ENCODE peak calls at places on chromosomes 6 and 20, in six cellular contexts. One of them, this sample, is unnamed.

GRCh38 chr20:8094845-8095244 is 37.2 kb upstream of the PLCB1 start:
- DNase-seq in CD8-positive, alpha-beta T cell: no peak
- DNase-seq in effector memory CD4-positive, alpha-beta T cell: no peak
- DNase-seq in Karpas-422: no peak
- DNase-seq in RWPE1: peak
- DNase-seq in astrocyte: no peak
- DNase-seq in this sample: no peak

GRCh38 chr6:34242252-34243130 is 5.8 kb downstream of the HMGA1 start:
- DNase-seq in CD8-positive, alpha-beta T cell: no peak
- DNase-seq in effector memory CD4-positive, alpha-beta T cell: no peak
- DNase-seq in Karpas-422: no peak
- DNase-seq in RWPE1: no peak
- DNase-seq in astrocyte: no peak
- DNase-seq in this sample: no peak

GRCh38 chr6:104943781-104944180 is 13.1 kb upstream of the LIN28B start:
- DNase-seq in CD8-positive, alpha-beta T cell: no peak
- DNase-seq in effector memory CD4-positive, alpha-beta T cell: no peak
- DNase-seq in Karpas-422: peak
- DNase-seq in RWPE1: no peak
- DNase-seq in astrocyte: no peak
- DNase-seq in this sample: no peak

GRCh38 chr6:30890646-30891449 is 6.5 kb downstream of the DDR1 start:
- DNase-seq in CD8-positive, alpha-beta T cell: no peak
- DNase-seq in effector memory CD4-positive, alpha-beta T cell: no peak
- DNase-seq in Karpas-422: no peak
- DNase-seq in RWPE1: no peak
- DNase-seq in astrocyte: no peak
- DNase-seq in this sample: no peak

GRCh38 chr6:41071923-41072835 is at the start of gene OARD1:
- DNase-seq in CD8-positive, alpha-beta T cell: peak
- DNase-seq in effector memory CD4-positive, alpha-beta T cell: peak
- DNase-seq in Karpas-422: peak
- DNase-seq in RWPE1: peak
- DNase-seq in astrocyte: peak
- DNase-seq in this sample: peak

GRCh38 chr6:1135726-1136414 is 176.0 kb upstream of the FOXQ1 start:
- DNase-seq in CD8-positive, alpha-beta T cell: no peak
- DNase-seq in effector memory CD4-positive, alpha-beta T cell: no peak
- DNase-seq in Karpas-422: no peak
- DNase-seq in RWPE1: no peak
- DNase-seq in astrocyte: no peak
- DNase-seq in this sample: no peak

GRCh38 chr20:53706008-53706481 is 112.4 kb upstream of the ZNF217 start:
- DNase-seq in CD8-positive, alpha-beta T cell: no peak
- DNase-seq in effector memory CD4-positive, alpha-beta T cell: no peak
- DNase-seq in Karpas-422: no peak
- DNase-seq in RWPE1: no peak
- DNase-seq in astrocyte: peak
- DNase-seq in this sample: no peak

GRCh38 chr20:6533828-6534388 is 233.6 kb upstream of the BMP2 start:
- DNase-seq in CD8-positive, alpha-beta T cell: no peak
- DNase-seq in effector memory CD4-positive, alpha-beta T cell: no peak
- DNase-seq in Karpas-422: no peak
- DNase-seq in RWPE1: no peak
- DNase-seq in astrocyte: peak
- DNase-seq in this sample: no peak

GRCh38 chr20:63538204-63539091 is 1.3 kb upstream of the PTK6 start:
- DNase-seq in CD8-positive, alpha-beta T cell: no peak
- DNase-seq in effector memory CD4-positive, alpha-beta T cell: peak
- DNase-seq in Karpas-422: no peak
- DNase-seq in RWPE1: peak
- DNase-seq in astrocyte: no peak
- DNase-seq in this sample: peak

GRCh38 chr6:3872370-3872854 is 23.2 kb downstream of the FAM50B start:
- DNase-seq in CD8-positive, alpha-beta T cell: no peak
- DNase-seq in effector memory CD4-positive, alpha-beta T cell: no peak
- DNase-seq in Karpas-422: no peak
- DNase-seq in RWPE1: no peak
- DNase-seq in astrocyte: no peak
- DNase-seq in this sample: no peak

GRCh38 chr6:13164316-13164715 is 164.0 kb downstream of the TBC1D7 start:
- DNase-seq in CD8-positive, alpha-beta T cell: no peak
- DNase-seq in effector memory CD4-positive, alpha-beta T cell: no peak
- DNase-seq in Karpas-422: no peak
- DNase-seq in RWPE1: no peak
- DNase-seq in astrocyte: no peak
- DNase-seq in this sample: no peak

GRCh38 chr6:37862992-37863391 is 43.5 kb downstream of the ZFAND3 start:
- DNase-seq in CD8-positive, alpha-beta T cell: no peak
- DNase-seq in effector memory CD4-positive, alpha-beta T cell: no peak
- DNase-seq in Karpas-422: no peak
- DNase-seq in RWPE1: peak
- DNase-seq in astrocyte: peak
- DNase-seq in this sample: no peak
- H3K27ac ChIP-seq in CD8-positive, alpha-beta T cell: no peak
- H3K27ac ChIP-seq in effector memory CD4-positive, alpha-beta T cell: no peak
- H3K27ac ChIP-seq in Karpas-422: no peak
- H3K27ac ChIP-seq in RWPE1: no peak
- H3K27ac ChIP-seq in astrocyte: peak
- H3K27ac ChIP-seq in this sample: no peak

DNA sequence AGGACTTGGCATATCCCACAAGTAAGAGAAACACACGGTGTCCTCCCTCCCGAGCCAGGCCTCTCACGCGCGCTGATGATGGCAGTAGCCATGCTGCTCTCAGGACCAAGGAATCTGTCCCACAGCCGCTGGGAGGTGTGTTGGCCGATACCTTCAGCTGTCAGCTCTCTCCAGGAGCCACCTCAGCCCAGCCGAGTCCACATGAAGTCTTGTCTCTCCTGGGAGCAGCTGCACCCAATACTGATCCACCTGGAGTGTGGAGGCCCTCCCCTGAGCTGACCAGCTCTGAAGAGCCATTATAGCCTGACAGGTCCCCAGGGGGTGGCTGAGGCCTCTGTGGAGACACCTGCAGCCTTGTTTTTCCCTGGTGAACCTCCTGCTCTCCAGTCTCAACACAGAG is 23.8 kb upstream of the NXT1 start:
- DNase-seq in CD8-positive, alpha-beta T cell: no peak
- DNase-seq in effector memory CD4-positive, alpha-beta T cell: no peak
- DNase-seq in Karpas-422: no peak
- DNase-seq in RWPE1: no peak
- DNase-seq in astrocyte: no peak
- DNase-seq in this sample: no peak
- H3K27ac ChIP-seq in CD8-positive, alpha-beta T cell: no peak
- H3K27ac ChIP-seq in effector memory CD4-positive, alpha-beta T cell: no peak
- H3K27ac ChIP-seq in Karpas-422: no peak
- H3K27ac ChIP-seq in RWPE1: no peak
- H3K27ac ChIP-seq in astrocyte: no peak
- H3K27ac ChIP-seq in this sample: no peak

GRCh38 chr20:16562259-16562658 is 11.0 kb downstream of the KIF16B start:
- DNase-seq in CD8-positive, alpha-beta T cell: no peak
- DNase-seq in effector memory CD4-positive, alpha-beta T cell: no peak
- DNase-seq in Karpas-422: no peak
- DNase-seq in RWPE1: no peak
- DNase-seq in astrocyte: no peak
- DNase-seq in this sample: no peak

GRCh38 chr20:16560661-16561060 is 12.6 kb downstream of the KIF16B start:
- DNase-seq in CD8-positive, alpha-beta T cell: no peak
- DNase-seq in effector memory CD4-positive, alpha-beta T cell: no peak
- DNase-seq in Karpas-422: no peak
- DNase-seq in RWPE1: no peak
- DNase-seq in astrocyte: no peak
- DNase-seq in this sample: no peak

GRCh38 chr20:16556299-16556698 is 16.9 kb downstream of the KIF16B start:
- DNase-seq in CD8-positive, alpha-beta T cell: no peak
- DNase-seq in effector memory CD4-positive, alpha-beta T cell: no peak
- DNase-seq in Karpas-422: no peak
- DNase-seq in RWPE1: peak
- DNase-seq in astrocyte: no peak
- DNase-seq in this sample: no peak

GRCh38 chr20:16563066-16563806 is 10.0 kb downstream of the KIF16B start:
- DNase-seq in CD8-positive, alpha-beta T cell: no peak
- DNase-seq in effector memory CD4-positive, alpha-beta T cell: no peak
- DNase-seq in Karpas-422: no peak
- DNase-seq in RWPE1: no peak
- DNase-seq in astrocyte: no peak
- DNase-seq in this sample: no peak

DNA sequence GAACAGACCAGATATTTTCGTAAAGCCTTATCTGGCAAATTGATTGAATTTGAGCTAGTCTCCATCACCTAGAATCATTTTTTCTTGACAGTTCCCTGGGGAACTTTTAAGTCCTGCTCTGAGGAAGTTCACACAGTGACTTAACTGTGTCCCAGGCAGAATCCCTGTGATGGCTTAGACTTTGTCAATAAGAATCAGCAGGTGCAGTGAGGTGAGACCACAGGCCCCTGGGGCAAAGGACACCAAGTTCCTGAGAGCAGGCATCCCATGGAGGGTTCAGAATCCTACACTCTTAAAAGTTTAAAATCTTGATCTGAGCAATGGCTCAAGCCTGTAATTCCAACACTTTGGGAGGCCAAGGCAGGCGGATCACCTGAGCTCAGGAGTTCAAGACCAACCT is 13.0 kb downstream of the KIF16B start:
- DNase-seq in CD8-positive, alpha-beta T cell: no peak
- DNase-seq in effector memory CD4-positive, alpha-beta T cell: no peak
- DNase-seq in Karpas-422: no peak
- DNase-seq in RWPE1: no peak
- DNase-seq in astrocyte: no peak
- DNase-seq in this sample: no peak
- H3K27ac ChIP-seq in CD8-positive, alpha-beta T cell: no peak
- H3K27ac ChIP-seq in effector memory CD4-positive, alpha-beta T cell: no peak
- H3K27ac ChIP-seq in Karpas-422: no peak
- H3K27ac ChIP-seq in RWPE1: no peak
- H3K27ac ChIP-seq in astrocyte: no peak
- H3K27ac ChIP-seq in this sample: no peak

GRCh38 chr20:31566332-31566657 is 38.8 kb upstream of the ID1 start:
- DNase-seq in CD8-positive, alpha-beta T cell: no peak
- DNase-seq in effector memory CD4-positive, alpha-beta T cell: no peak
- DNase-seq in Karpas-422: no peak
- DNase-seq in RWPE1: no peak
- DNase-seq in astrocyte: no peak
- DNase-seq in this sample: no peak
- H3K27ac ChIP-seq in CD8-positive, alpha-beta T cell: no peak
- H3K27ac ChIP-seq in effector memory CD4-positive, alpha-beta T cell: no peak
- H3K27ac ChIP-seq in Karpas-422: no peak
- H3K27ac ChIP-seq in RWPE1: peak
- H3K27ac ChIP-seq in astrocyte: no peak
- H3K27ac ChIP-seq in this sample: no peak

GRCh38 chr6:124964084-124964763 is 2.0 kb downstream of the RNF217 start:
- DNase-seq in CD8-positive, alpha-beta T cell: no peak
- DNase-seq in effector memory CD4-positive, alpha-beta T cell: no peak
- DNase-seq in Karpas-422: no peak
- DNase-seq in RWPE1: no peak
- DNase-seq in astrocyte: peak
- DNase-seq in this sample: no peak
- H3K27ac ChIP-seq in CD8-positive, alpha-beta T cell: no peak
- H3K27ac ChIP-seq in effector memory CD4-positive, alpha-beta T cell: no peak
- H3K27ac ChIP-seq in Karpas-422: no peak
- H3K27ac ChIP-seq in RWPE1: no peak
- H3K27ac ChIP-seq in astrocyte: peak
- H3K27ac ChIP-seq in this sample: no peak

GRCh38 chr20:32522525-32522774 is 62.7 kb downstream of the NOL4L start:
- DNase-seq in CD8-positive, alpha-beta T cell: no peak
- DNase-seq in effector memory CD4-positive, alpha-beta T cell: no peak
- DNase-seq in Karpas-422: no peak
- DNase-seq in RWPE1: no peak
- DNase-seq in astrocyte: no peak
- DNase-seq in this sample: peak
- H3K27ac ChIP-seq in CD8-positive, alpha-beta T cell: no peak
- H3K27ac ChIP-seq in effector memory CD4-positive, alpha-beta T cell: peak
- H3K27ac ChIP-seq in Karpas-422: no peak
- H3K27ac ChIP-seq in RWPE1: no peak
- H3K27ac ChIP-seq in astrocyte: no peak
- H3K27ac ChIP-seq in this sample: peak

GRCh38 chr6:108598316-108598863 is 37.7 kb downstream of the FOXO3 start:
- DNase-seq in CD8-positive, alpha-beta T cell: no peak
- DNase-seq in effector memory CD4-positive, alpha-beta T cell: no peak
- DNase-seq in Karpas-422: no peak
- DNase-seq in RWPE1: no peak
- DNase-seq in astrocyte: no peak
- DNase-seq in this sample: no peak
- H3K27ac ChIP-seq in CD8-positive, alpha-beta T cell: no peak
- H3K27ac ChIP-seq in effector memory CD4-positive, alpha-beta T cell: no peak
- H3K27ac ChIP-seq in Karpas-422: no peak
- H3K27ac ChIP-seq in RWPE1: peak
- H3K27ac ChIP-seq in astrocyte: no peak
- H3K27ac ChIP-seq in this sample: no peak

GRCh38 chr20:10927936-10928860 is 254.4 kb upstream of the JAG1 start:
- DNase-seq in CD8-positive, alpha-beta T cell: no peak
- DNase-seq in effector memory CD4-positive, alpha-beta T cell: no peak
- DNase-seq in Karpas-422: no peak
- DNase-seq in RWPE1: no peak
- DNase-seq in astrocyte: peak
- DNase-seq in this sample: no peak
- H3K27ac ChIP-seq in CD8-positive, alpha-beta T cell: no peak
- H3K27ac ChIP-seq in effector memory CD4-positive, alpha-beta T cell: no peak
- H3K27ac ChIP-seq in Karpas-422: no peak
- H3K27ac ChIP-seq in RWPE1: no peak
- H3K27ac ChIP-seq in astrocyte: no peak
- H3K27ac ChIP-seq in this sample: no peak

This sample was measured in CD4-positive, CD25-positive, alpha-beta regulatory T cell.